ENCODE peak calls at places on chromosomes 16 and 17, in eight cellular contexts. One of them, this sample, is unnamed. For H3K27me3 and H3K36me3, the result is how much of the 10 kb centered on the place peaks cover.

GRCh38 chr17:42027961-42028790 is 8.3 kb downstream of the NKIRAS2 start:
- DNase-seq in naive thymus-derived CD4-positive, alpha-beta T cell: no peak
- DNase-seq in bronchial epithelial cell: no peak
- DNase-seq in neural progenitor cell: peak
- DNase-seq in adipocyte: no peak
- DNase-seq in fibroblast of lung: no peak
- DNase-seq in tibial nerve: no peak
- DNase-seq in transverse colon: no peak
- DNase-seq in this sample: peak

GRCh38 chr16:14071576-14072271 is 605 bp downstream of the MRTFB start:
- DNase-seq in naive thymus-derived CD4-positive, alpha-beta T cell: peak
- DNase-seq in bronchial epithelial cell: no peak
- DNase-seq in neural progenitor cell: peak
- DNase-seq in adipocyte: peak
- DNase-seq in fibroblast of lung: no peak
- DNase-seq in tibial nerve: no peak
- DNase-seq in transverse colon: no peak
- DNase-seq in this sample: no peak

GRCh38 chr17:50548831-50549230 is 1.9 kb downstream of the SPATA20 start:
- DNase-seq in naive thymus-derived CD4-positive, alpha-beta T cell: no peak
- DNase-seq in bronchial epithelial cell: no peak
- DNase-seq in neural progenitor cell: no peak
- DNase-seq in adipocyte: no peak
- DNase-seq in fibroblast of lung: no peak
- DNase-seq in tibial nerve: no peak
- DNase-seq in transverse colon: no peak
- DNase-seq in this sample: no peak

GRCh38 chr17:35748323-35748960 is 4.6 kb downstream of the GAS2L2 start:
- DNase-seq in naive thymus-derived CD4-positive, alpha-beta T cell: no peak
- DNase-seq in bronchial epithelial cell: peak
- DNase-seq in neural progenitor cell: no peak
- DNase-seq in adipocyte: no peak
- DNase-seq in fibroblast of lung: no peak
- DNase-seq in tibial nerve: no peak
- DNase-seq in transverse colon: no peak
- DNase-seq in this sample: peak

GRCh38 chr16:12300946-12301500 is 324.5 kb downstream of the SNX29 start:
- DNase-seq in naive thymus-derived CD4-positive, alpha-beta T cell: no peak
- DNase-seq in bronchial epithelial cell: no peak
- DNase-seq in neural progenitor cell: no peak
- DNase-seq in adipocyte: no peak
- DNase-seq in fibroblast of lung: no peak
- DNase-seq in tibial nerve: no peak
- DNase-seq in transverse colon: no peak
- DNase-seq in this sample: no peak

GRCh38 chr16:75025766-75026165 is 26.9 kb downstream of the ZNRF1 start:
- DNase-seq in naive thymus-derived CD4-positive, alpha-beta T cell: no peak
- DNase-seq in bronchial epithelial cell: no peak
- DNase-seq in neural progenitor cell: no peak
- DNase-seq in adipocyte: no peak
- DNase-seq in fibroblast of lung: peak
- DNase-seq in tibial nerve: no peak
- DNase-seq in transverse colon: no peak
- DNase-seq in this sample: no peak

GRCh38 chr17:58092797-58093385 is 9.7 kb downstream of the DYNLL2 start:
- DNase-seq in naive thymus-derived CD4-positive, alpha-beta T cell: no peak
- DNase-seq in bronchial epithelial cell: peak
- DNase-seq in neural progenitor cell: no peak
- DNase-seq in adipocyte: no peak
- DNase-seq in fibroblast of lung: no peak
- DNase-seq in tibial nerve: no peak
- DNase-seq in transverse colon: no peak
- DNase-seq in this sample: no peak

GRCh38 chr16:21184834-21185233 is 26.4 kb downstream of the LDAF1 start:
- DNase-seq in naive thymus-derived CD4-positive, alpha-beta T cell: no peak
- DNase-seq in bronchial epithelial cell: peak
- DNase-seq in neural progenitor cell: no peak
- DNase-seq in adipocyte: no peak
- DNase-seq in fibroblast of lung: no peak
- DNase-seq in tibial nerve: no peak
- DNase-seq in transverse colon: no peak
- DNase-seq in this sample: no peak

GRCh38 chr17:57379237-57380054 is 123.1 kb downstream of the MSI2 start:
- DNase-seq in naive thymus-derived CD4-positive, alpha-beta T cell: no peak
- DNase-seq in bronchial epithelial cell: no peak
- DNase-seq in neural progenitor cell: peak
- DNase-seq in adipocyte: peak
- DNase-seq in fibroblast of lung: peak
- DNase-seq in tibial nerve: no peak
- DNase-seq in transverse colon: no peak
- DNase-seq in this sample: no peak

GRCh38 chr16:87725596-87726235 is 40.1 kb downstream of the KLHDC4 start:
- DNase-seq in naive thymus-derived CD4-positive, alpha-beta T cell: no peak
- DNase-seq in bronchial epithelial cell: no peak
- DNase-seq in neural progenitor cell: no peak
- DNase-seq in adipocyte: no peak
- DNase-seq in fibroblast of lung: peak
- DNase-seq in tibial nerve: no peak
- DNase-seq in transverse colon: no peak
- DNase-seq in this sample: no peak

GRCh38 chr17:44121206-44121605 is 2.2 kb downstream of the HDAC5 start:
- DNase-seq in naive thymus-derived CD4-positive, alpha-beta T cell: no peak
- DNase-seq in bronchial epithelial cell: no peak
- DNase-seq in neural progenitor cell: peak
- DNase-seq in adipocyte: no peak
- DNase-seq in fibroblast of lung: no peak
- DNase-seq in tibial nerve: no peak
- DNase-seq in transverse colon: no peak
- DNase-seq in this sample: no peak

GRCh38 chr17:83185023-83186002 is 105.9 kb downstream of the METRNL start:
- DNase-seq in naive thymus-derived CD4-positive, alpha-beta T cell: no peak
- DNase-seq in bronchial epithelial cell: no peak
- DNase-seq in neural progenitor cell: no peak
- DNase-seq in adipocyte: no peak
- DNase-seq in fibroblast of lung: no peak
- DNase-seq in tibial nerve: peak
- DNase-seq in transverse colon: no peak
- DNase-seq in this sample: no peak

GRCh38 chr17:72448019-72448418 is 327.2 kb downstream of the SOX9 start:
- DNase-seq in naive thymus-derived CD4-positive, alpha-beta T cell: no peak
- DNase-seq in bronchial epithelial cell: no peak
- DNase-seq in neural progenitor cell: no peak
- DNase-seq in adipocyte: no peak
- DNase-seq in fibroblast of lung: no peak
- DNase-seq in tibial nerve: no peak
- DNase-seq in transverse colon: no peak
- DNase-seq in this sample: no peak

GRCh38 chr17:61454095-61454931 is 2.1 kb downstream of the TBX4 start:
- DNase-seq in naive thymus-derived CD4-positive, alpha-beta T cell: no peak
- DNase-seq in bronchial epithelial cell: no peak
- DNase-seq in neural progenitor cell: peak
- DNase-seq in adipocyte: no peak
- DNase-seq in fibroblast of lung: peak
- DNase-seq in tibial nerve: no peak
- DNase-seq in transverse colon: no peak
- DNase-seq in this sample: no peak

GRCh38 chr16:47815655-47816054 is 340.1 kb downstream of the ABCC12 start:
- DNase-seq in naive thymus-derived CD4-positive, alpha-beta T cell: no peak
- DNase-seq in bronchial epithelial cell: no peak
- DNase-seq in neural progenitor cell: no peak
- DNase-seq in adipocyte: no peak
- DNase-seq in fibroblast of lung: no peak
- DNase-seq in tibial nerve: no peak
- DNase-seq in transverse colon: no peak
- DNase-seq in this sample: no peak

GRCh38 chr16:87457724-87458423 is 35.0 kb downstream of the ZCCHC14 start:
- DNase-seq in naive thymus-derived CD4-positive, alpha-beta T cell: no peak
- DNase-seq in bronchial epithelial cell: peak
- DNase-seq in neural progenitor cell: no peak
- DNase-seq in adipocyte: peak
- DNase-seq in fibroblast of lung: peak
- DNase-seq in tibial nerve: no peak
- DNase-seq in transverse colon: no peak
- DNase-seq in this sample: no peak

GRCh38 chr16:5056347-5056746 is 9.4 kb downstream of the C16orf89 start:
- DNase-seq in naive thymus-derived CD4-positive, alpha-beta T cell: peak
- DNase-seq in bronchial epithelial cell: peak
- DNase-seq in neural progenitor cell: peak
- DNase-seq in adipocyte: no peak
- DNase-seq in fibroblast of lung: no peak
- DNase-seq in tibial nerve: no peak
- DNase-seq in transverse colon: peak
- DNase-seq in this sample: peak

DNA sequence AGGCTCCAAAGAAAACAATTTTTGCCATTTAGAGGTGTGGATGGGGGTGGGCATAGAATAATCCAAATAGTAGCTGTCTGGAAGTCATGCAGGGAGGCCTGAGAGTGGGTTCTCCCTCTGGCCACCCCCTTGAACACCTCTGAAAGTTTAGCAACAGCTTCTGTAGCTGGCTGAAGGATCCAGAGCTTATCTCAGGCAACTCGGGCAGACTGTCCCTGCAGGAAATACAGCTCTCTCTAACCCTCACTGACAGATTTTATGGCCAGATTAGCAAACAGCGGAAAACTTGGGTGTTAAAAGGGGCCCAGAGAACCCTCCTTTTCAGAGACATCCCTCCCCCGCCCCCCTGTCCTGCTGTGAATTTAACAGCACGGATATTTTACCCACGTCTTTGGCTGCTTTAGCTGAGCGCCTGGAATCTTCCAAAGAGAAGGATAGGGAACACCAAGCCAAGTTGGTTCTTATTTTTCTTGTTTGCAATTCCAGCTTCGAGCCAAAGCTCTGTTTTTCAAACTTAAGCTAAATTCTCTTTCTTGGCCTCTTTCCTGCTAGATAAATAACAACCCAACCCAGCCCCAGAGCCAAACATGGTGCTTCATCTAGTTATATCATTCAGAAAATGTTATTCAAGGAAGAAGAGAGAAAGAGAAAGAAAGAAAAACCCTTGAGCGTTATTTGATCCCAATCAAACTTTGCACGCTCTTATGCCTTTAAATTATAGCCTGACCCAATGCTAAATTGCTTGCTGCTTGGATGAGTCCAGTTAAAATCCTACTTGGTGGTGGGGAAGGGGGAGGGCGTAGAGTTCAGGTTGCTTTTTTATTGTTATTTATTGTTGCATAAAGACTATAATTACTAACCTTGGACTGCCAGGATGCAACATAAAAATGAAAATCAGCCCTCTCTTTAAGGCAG is 2.3 kb upstream of the HOXB2 start:
- DNase-seq in naive thymus-derived CD4-positive, alpha-beta T cell: no peak
- DNase-seq in bronchial epithelial cell: no peak
- DNase-seq in neural progenitor cell: no peak
- DNase-seq in adipocyte: no peak
- DNase-seq in fibroblast of lung: peak
- DNase-seq in tibial nerve: no peak
- DNase-seq in transverse colon: no peak
- DNase-seq in this sample: no peak
- H3K27me3 ChIP-seq in naive thymus-derived CD4-positive, alpha-beta T cell: under half
- H3K27me3 ChIP-seq in bronchial epithelial cell: half or more
- H3K27me3 ChIP-seq in neural progenitor cell: half or more
- H3K27me3 ChIP-seq in adipocyte: under half
- H3K27me3 ChIP-seq in fibroblast of lung: under half
- H3K27me3 ChIP-seq in tibial nerve: under half
- H3K27me3 ChIP-seq in transverse colon: under half
- H3K27me3 ChIP-seq in this sample: under half

DNA sequence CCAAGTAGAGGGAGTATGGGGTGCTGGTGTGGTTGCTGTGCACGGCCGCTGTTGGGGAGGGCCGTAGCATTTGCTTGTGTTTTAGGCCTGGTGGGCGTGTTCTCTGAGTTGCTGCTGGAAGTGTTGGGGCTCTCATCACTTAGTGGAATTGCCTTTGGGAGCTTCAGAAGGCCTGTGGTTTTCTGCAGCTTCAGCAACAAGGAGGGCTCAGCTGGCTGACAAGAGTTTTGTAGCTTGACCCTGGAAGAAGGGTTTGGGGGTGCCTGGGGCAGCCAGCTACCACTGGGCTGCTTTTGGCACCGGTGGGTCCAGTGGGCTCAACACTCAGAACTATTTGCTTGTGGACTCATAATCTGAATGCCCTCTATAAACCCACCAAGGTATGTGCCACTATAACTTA is 30.9 kb downstream of the HAPSTR1 start:
- DNase-seq in naive thymus-derived CD4-positive, alpha-beta T cell: no peak
- DNase-seq in bronchial epithelial cell: no peak
- DNase-seq in neural progenitor cell: no peak
- DNase-seq in adipocyte: no peak
- DNase-seq in fibroblast of lung: no peak
- DNase-seq in tibial nerve: no peak
- DNase-seq in transverse colon: no peak
- DNase-seq in this sample: no peak
- H3K36me3 ChIP-seq in naive thymus-derived CD4-positive, alpha-beta T cell: under half
- H3K36me3 ChIP-seq in bronchial epithelial cell: under half
- H3K36me3 ChIP-seq in neural progenitor cell: under half
- H3K36me3 ChIP-seq in adipocyte: half or more
- H3K36me3 ChIP-seq in fibroblast of lung: under half
- H3K36me3 ChIP-seq in tibial nerve: under half
- H3K36me3 ChIP-seq in transverse colon: under half
- H3K36me3 ChIP-seq in this sample: under half

DNA sequence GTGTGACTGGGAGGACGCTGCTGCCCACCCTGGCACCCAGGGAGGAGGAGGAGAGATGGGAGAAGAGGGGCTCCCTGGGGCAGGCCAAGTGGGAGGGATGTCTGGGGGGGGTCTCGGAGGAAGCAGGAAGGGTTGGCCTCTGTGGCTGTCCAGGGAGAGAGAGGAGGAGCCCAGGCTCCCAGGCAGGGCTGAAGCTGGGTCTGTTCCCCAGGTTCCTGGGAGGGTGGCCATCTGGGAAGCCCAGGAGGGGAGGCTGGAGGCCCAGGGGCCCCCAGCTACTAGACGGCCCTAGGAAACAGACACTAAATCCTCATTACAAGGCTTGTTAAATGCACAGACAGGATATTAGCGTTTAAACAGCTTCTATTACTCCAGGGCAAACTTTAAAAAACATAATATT is 139.8 kb downstream of the ENGASE start:
- DNase-seq in naive thymus-derived CD4-positive, alpha-beta T cell: no peak
- DNase-seq in bronchial epithelial cell: no peak
- DNase-seq in neural progenitor cell: no peak
- DNase-seq in adipocyte: no peak
- DNase-seq in fibroblast of lung: no peak
- DNase-seq in tibial nerve: no peak
- DNase-seq in transverse colon: no peak
- DNase-seq in this sample: no peak
- H3K27me3 ChIP-seq in naive thymus-derived CD4-positive, alpha-beta T cell: under half
- H3K27me3 ChIP-seq in bronchial epithelial cell: under half
- H3K27me3 ChIP-seq in neural progenitor cell: under half
- H3K27me3 ChIP-seq in adipocyte: half or more
- H3K27me3 ChIP-seq in fibroblast of lung: under half
- H3K27me3 ChIP-seq in tibial nerve: under half
- H3K27me3 ChIP-seq in transverse colon: half or more
- H3K27me3 ChIP-seq in this sample: under half

DNA sequence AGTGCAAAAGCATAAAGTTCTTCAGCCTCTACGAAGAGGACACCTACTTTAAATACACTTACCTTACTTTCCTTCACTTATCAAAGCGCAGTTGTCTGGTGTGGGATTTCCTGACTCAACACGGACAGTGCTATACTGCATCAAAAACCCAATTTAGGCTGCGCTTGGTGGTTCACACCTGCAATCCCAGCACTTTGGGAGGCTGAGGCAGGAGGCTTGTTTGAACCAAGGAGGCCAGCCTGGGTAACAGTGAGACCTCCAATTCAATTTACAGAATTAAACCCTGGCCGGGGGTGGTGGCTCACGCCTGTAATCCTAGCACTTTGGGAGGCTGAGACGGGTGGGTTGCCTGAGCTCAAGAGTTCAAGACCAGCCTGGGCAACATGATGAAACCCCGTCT is 4.1 kb downstream of the JMJD6 start:
- DNase-seq in naive thymus-derived CD4-positive, alpha-beta T cell: no peak
- DNase-seq in bronchial epithelial cell: no peak
- DNase-seq in neural progenitor cell: no peak
- DNase-seq in adipocyte: no peak
- DNase-seq in fibroblast of lung: no peak
- DNase-seq in tibial nerve: no peak
- DNase-seq in transverse colon: no peak
- DNase-seq in this sample: no peak
- H3K36me3 ChIP-seq in naive thymus-derived CD4-positive, alpha-beta T cell: half or more
- H3K36me3 ChIP-seq in bronchial epithelial cell: under half
- H3K36me3 ChIP-seq in neural progenitor cell: under half
- H3K36me3 ChIP-seq in adipocyte: half or more
- H3K36me3 ChIP-seq in fibroblast of lung: under half
- H3K36me3 ChIP-seq in tibial nerve: under half
- H3K36me3 ChIP-seq in transverse colon: under half
- H3K36me3 ChIP-seq in this sample: under half